ENCODE peak calls at places on chromosomes 5 and 9, in seven cellular contexts. S is neural crest cell, B is Calu3, A is keratinocyte, H is dorsolateral prefrontal cortex, F is mesothelial cell of epicardium, R is upper lobe of right lung. N is an unnamed sample.

GRCh38 chr9:136835932-136836901 is 6.1 kb upstream of the AJM1 start:
- DNase-seq in S (no peak), B (no peak), A (no peak), H (no peak), F (no peak), R (no peak), N (no peak)

GRCh38 chr5:142308358-142308757 is 16.5 kb downstream of the SPRY4 start:
- DNase-seq in S (no peak), B (no peak), A (no peak), H (no peak), F (no peak), R (no peak), N (no peak)

GRCh38 chr5:146208916-146209522 is 5.6 kb downstream of the RBM27 start:
- DNase-seq in S (no peak), B (no peak), A (no peak), H (no peak), F (no peak), R (no peak), N (no peak)

GRCh38 chr9:136625101-136626065 is 37.3 kb upstream of the EGFL7 start:
- DNase-seq in S (no peak), B (peak), A (no peak), H (peak), F (peak), R (peak), N (no peak)

GRCh38 chr5:31640024-31640423 is 1.1 kb downstream of the PDZD2 start:
- DNase-seq in S (no peak), B (no peak), A (no peak), H (no peak), F (no peak), R (no peak), N (no peak)

GRCh38 chr9:91785403-91785917 is 164.6 kb downstream of the ROR2 start:
- DNase-seq in S (no peak), B (no peak), A (no peak), H (no peak), F (no peak), R (no peak), N (peak)

GRCh38 chr5:76838481-76839261 is 11.1 kb upstream of the S100Z start:
- DNase-seq in S (no peak), B (peak), A (no peak), H (no peak), F (no peak), R (no peak), N (no peak)

GRCh38 chr5:73188764-73189521 is 15.9 kb downstream of the TMEM174 start:
- DNase-seq in S (no peak), B (no peak), A (no peak), H (no peak), F (no peak), R (no peak), N (no peak)

GRCh38 chr9:93020785-93021670 is 37.5 kb upstream of the SUSD3 start:
- DNase-seq in S (no peak), B (no peak), A (no peak), H (peak), F (no peak), R (peak), N (no peak)

GRCh38 chr5:135508496-135509005 is 27.2 kb downstream of the NEUROG1 start:
- DNase-seq in S (no peak), B (no peak), A (no peak), H (no peak), F (no peak), R (no peak), N (peak)

GRCh38 chr5:77138981-77139380 is 51.9 kb upstream of the ZBED3 start:
- DNase-seq in S (no peak), B (no peak), A (no peak), H (no peak), F (no peak), R (no peak), N (no peak)

GRCh38 chr9:15618540-15619331 is 65.9 kb downstream of the CCDC171 start:
- DNase-seq in S (no peak), B (no peak), A (no peak), H (no peak), F (no peak), R (peak), N (no peak)

GRCh38 chr5:9423611-9424010 is 122.3 kb downstream of the SEMA5A start:
- DNase-seq in S (no peak), B (no peak), A (no peak), H (no peak), F (no peak), R (no peak), N (no peak)

GRCh38 chr5:180154821-180155220 is 54.2 kb downstream of the RASGEF1C start:
- DNase-seq in S (no peak), B (no peak), A (no peak), H (no peak), F (peak), R (no peak), N (peak)

GRCh38 chr5:175922192-175922885 is 45.8 kb downstream of the THOC3 start:
- DNase-seq in S (no peak), B (no peak), A (no peak), H (no peak), F (no peak), R (no peak), N (no peak)

GRCh38 chr9:81632599-81632998 is 56.7 kb downstream of the TLE1 start:
- DNase-seq in S (no peak), B (no peak), A (no peak), H (no peak), F (no peak), R (no peak), N (no peak)

GRCh38 chr5:132486318-132487094 is 4.1 kb downstream of the IRF1 start:
- DNase-seq in S (no peak), B (no peak), A (no peak), H (no peak), F (peak), R (peak), N (no peak)

GRCh38 chr5:43396762-43397304 is 15.4 kb downstream of the CCL28 start:
- DNase-seq in S (no peak), B (no peak), A (no peak), H (peak), F (no peak), R (peak), N (no peak)

GRCh38 chr9:91273853-91274552 is 87.7 kb downstream of the AUH start:
- DNase-seq in S (no peak), B (no peak), A (no peak), H (no peak), F (no peak), R (no peak), N (no peak)

GRCh38 chr9:131658753-131659129 is 81.1 kb downstream of the RAPGEF1 start:
- DNase-seq in S (no peak), B (no peak), A (no peak), H (no peak), F (no peak), R (no peak), N (no peak)

GRCh38 chr5:36357391-36357790 is 55.7 kb upstream of the RANBP3L start:
- DNase-seq in S (no peak), B (no peak), A (no peak), H (no peak), F (no peak), R (no peak), N (no peak)

GRCh38 chr5:128494516-128494915 is 43.5 kb downstream of the FBN2 start:
- DNase-seq in S (no peak), B (peak), A (no peak), H (no peak), F (no peak), R (no peak), N (no peak)

GRCh38 chr5:131795879-131796792 is 681 bp downstream of the FNIP1 start:
- DNase-seq in S (peak), B (peak), A (no peak), H (peak), F (peak), R (peak), N (peak)

DNA sequence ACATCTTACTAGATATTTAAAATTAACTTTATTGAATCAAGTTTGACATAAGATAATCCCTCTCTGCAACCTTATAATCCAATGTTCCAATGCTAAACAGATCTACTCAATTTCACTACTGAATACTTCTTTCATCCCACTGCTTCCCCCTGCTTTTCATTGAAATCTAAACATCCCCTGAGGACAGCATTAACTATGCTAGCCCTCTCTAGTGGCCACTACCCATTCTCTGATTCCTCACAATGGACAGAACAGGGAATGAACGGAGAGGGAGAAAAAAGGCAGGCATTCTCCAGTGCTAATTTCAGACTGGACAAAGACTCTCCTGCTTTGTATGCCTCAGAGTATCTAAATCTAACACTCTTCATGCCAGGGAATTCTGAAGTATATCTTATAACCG is 54.3 kb upstream of the RGS7BP start:
- DNase-seq in S (no peak), B (no peak), A (no peak), H (no peak), F (no peak), R (no peak), N (no peak)
- TF ChIP-seq CTCF in S (no peak), B (no peak), A (no peak), H (no peak), F (no peak), R (no peak), N (no peak)

GRCh38 chr9:36332006-36332405 is 68.1 kb downstream of the RNF38 start:
- DNase-seq in S (no peak), B (no peak), A (no peak), H (no peak), F (no peak), R (no peak), N (no peak)

GRCh38 chr9:36327903-36328302 is 69.7 kb upstream of the GNE start:
- DNase-seq in S (no peak), B (no peak), A (no peak), H (no peak), F (no peak), R (no peak), N (no peak)

GRCh38 chr9:36323926-36324325 is 65.7 kb upstream of the GNE start:
- DNase-seq in S (no peak), B (no peak), A (no peak), H (no peak), F (no peak), R (no peak), N (no peak)

GRCh38 chr9:36325081-36325828 is 67.0 kb upstream of the GNE start:
- DNase-seq in S (no peak), B (no peak), A (no peak), H (no peak), F (no peak), R (no peak), N (no peak)

DNA sequence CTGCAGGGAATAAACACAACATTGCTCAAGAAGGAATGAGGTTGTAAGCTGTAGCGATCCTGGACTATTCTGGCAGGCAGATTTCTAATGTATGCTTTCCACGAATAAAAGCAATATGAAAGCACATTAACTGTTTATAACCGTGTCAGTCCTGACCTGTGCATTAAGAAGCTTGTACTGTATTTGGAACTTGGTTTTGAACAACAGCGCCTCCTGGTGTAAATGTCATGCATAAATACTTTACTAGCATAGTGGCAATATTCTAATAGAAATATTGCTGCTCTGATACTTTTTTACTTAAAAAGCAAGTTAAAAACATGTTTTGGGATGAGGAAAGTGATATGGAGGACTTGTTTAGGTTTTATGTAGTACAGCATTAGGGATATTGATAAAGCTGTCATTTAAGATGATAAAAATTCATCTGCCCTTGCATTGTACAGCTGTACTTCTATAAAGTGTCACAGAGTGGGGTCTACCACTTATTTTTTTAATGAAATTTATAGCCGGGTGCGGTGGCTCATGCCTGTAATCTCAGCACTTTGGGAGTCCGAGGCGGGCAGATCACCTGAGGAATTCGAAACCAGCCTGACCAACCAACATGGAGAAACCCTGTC is 70.7 kb upstream of the GNE start:
- DNase-seq in S (peak), B (no peak), A (peak), H (no peak), F (no peak), R (no peak), N (no peak)
- TF ChIP-seq CTCF in S (peak), B (no peak), A (peak), H (peak), F (peak), R (peak), N (peak)

GRCh38 chr5:33166522-33166921 is 274.2 kb upstream of the TARS1 start:
- DNase-seq in S (no peak), B (no peak), A (no peak), H (no peak), F (no peak), R (no peak), N (no peak)
- TF ChIP-seq CTCF in S (no peak), B (no peak), A (no peak), H (no peak), F (no peak), R (no peak), N (no peak)

GRCh38 chr9:22228542-22228941 is 218.1 kb upstream of the DMRTA1 start:
- DNase-seq in S (no peak), B (no peak), A (no peak), H (no peak), F (no peak), R (no peak), N (no peak)
- TF ChIP-seq CTCF in S (peak), B (no peak), A (no peak), H (no peak), F (no peak), R (peak), N (peak)

GRCh38 chr5:155056644-155057269 is 43.2 kb downstream of the KIF4B start:
- DNase-seq in S (no peak), B (no peak), A (no peak), H (no peak), F (no peak), R (no peak), N (no peak)

GRCh38 chr5:155050384-155051019 is 36.9 kb downstream of the KIF4B start:
- DNase-seq in S (no peak), B (no peak), A (no peak), H (no peak), F (no peak), R (no peak), N (no peak)

GRCh38 chr5:155049569-155050383 is 36.2 kb downstream of the KIF4B start:
- DNase-seq in S (no peak), B (peak), A (no peak), H (no peak), F (no peak), R (no peak), N (no peak)

GRCh38 chr5:155052532-155052931 is 39.0 kb downstream of the KIF4B start:
- DNase-seq in S (no peak), B (no peak), A (no peak), H (no peak), F (no peak), R (no peak), N (no peak)

GRCh38 chr5:155053482-155053881 is 39.9 kb downstream of the KIF4B start:
- DNase-seq in S (no peak), B (no peak), A (no peak), H (no peak), F (no peak), R (no peak), N (no peak)
- TF ChIP-seq CTCF in S (no peak), B (no peak), A (no peak), H (no peak), F (no peak), R (no peak), N (no peak)

GRCh38 chr9:121599872-121600585 is 51.4 kb upstream of the DAB2IP start:
- DNase-seq in S (no peak), B (no peak), A (no peak), H (no peak), F (peak), R (no peak), N (no peak)
- TF ChIP-seq CTCF in S (no peak), B (no peak), A (no peak), H (no peak), F (no peak), R (no peak), N (no peak)

N was measured in osteocyte.